ENCODE peak calls at places on chromosome 3, in eight cellular contexts. Z is NCI-H1105 treated with DMSO at 0.1 percent for 48 hours; E is HTR-8/SVneo; X is HCT116; Q is stimulated activated CD8-positive, alpha-beta memory T cell treated with anti-CD3 and anti-CD28 coated beads, Interleukin-15, amount 100 ng/mL, for 1 hour; H is activated CD4-positive, alpha-beta T cell treated with anti-CD3 and anti-CD28 coated beads for 24 hours; R is NCI-H1930; K is kidney epithelial cell. C is an unnamed sample.

GRCh38 chr3:56700136-56700535 is 17.1 kb upstream of the TASOR start:
- DNase-seq in X (no peak), R (no peak), Q (no peak), K (no peak), H (no peak), E (no peak), Z (no peak), C (no peak)

GRCh38 chr3:9553021-9553948 is at the start of gene LHFPL4:
- DNase-seq in X (no peak), Q (no peak), R (peak; percentile 13), Z (no peak), K (no peak), H (no peak), E (no peak), C (peak; percentile 12)

GRCh38 chr3:142931222-142931621 is 32.3 kb downstream of the PAQR9 start:
- DNase-seq in R (no peak), H (no peak), K (no peak), Z (no peak), E (no peak), Q (no peak), X (no peak), C (no peak)

GRCh38 chr3:154701055-154701454 is 271.1 kb upstream of the GPR149 start:
- DNase-seq in X (no peak), R (no peak), H (no peak), K (no peak), Z (no peak), Q (no peak), E (no peak), C (no peak)

GRCh38 chr3:195461518-195462307 is 18.9 kb upstream of the ACAP2 start:
- DNase-seq in R (no peak), X (no peak), Z (peak; percentile 70), Q (no peak), K (no peak), E (no peak), H (no peak), C (no peak)

GRCh38 chr3:130609166-130609574 is 92.2 kb downstream of the COL6A6 start:
- DNase-seq in X (no peak), H (no peak), Q (no peak), R (no peak), E (no peak), Z (no peak), K (no peak), C (no peak)

GRCh38 chr3:194760740-194761139 is 75.1 kb downstream of the FAM43A start:
- DNase-seq in K (no peak), E (no peak), H (no peak), Q (no peak), Z (no peak), R (no peak), X (no peak), C (no peak)

GRCh38 chr3:11720220-11721113 is 76.8 kb upstream of the VGLL4 start:
- DNase-seq in K (no peak), Z (peak; percentile 35), H (peak; percentile 23), E (peak; percentile 51), X (peak; percentile 61), Q (peak; percentile 13), R (peak; percentile 36), C (peak; percentile 70)

GRCh38 chr3:124800511-124801374 is 70.5 kb downstream of the UMPS start:
- DNase-seq in X (no peak), E (no peak), H (no peak), Z (peak; percentile 77), R (no peak), K (no peak), Q (no peak), C (no peak)

GRCh38 chr3:123616593-123616992 is 31.7 kb upstream of the HACD2 start:
- DNase-seq in Z (no peak), R (no peak), E (no peak), X (no peak), Q (no peak), H (no peak), K (no peak), C (no peak)

GRCh38 chr3:27666708-27667107 is 55.4 kb downstream of the EOMES start:
- DNase-seq in Q (no peak), R (no peak), K (no peak), Z (peak; percentile 39), E (no peak), H (no peak), X (no peak), C (no peak)